ENCODE peak calls at places on chromosome 13, in four cellular contexts. One of them, this sample, is unnamed. For H3K9me3, the result is how much of the 10 kb centered on the place peaks cover.

GRCh38 chr13:96089749-96090239 is at the start of gene HS6ST3:
- DNase-seq in colonic mucosa: no peak
- DNase-seq in thoracic aorta: no peak
- DNase-seq in CD4-positive, CD25-positive, alpha-beta regulatory T cell: no peak
- DNase-seq in this sample: no peak

GRCh38 chr13:30824651-30825050 is 81.4 kb upstream of the MEDAG start:
- DNase-seq in colonic mucosa: no peak
- DNase-seq in CD4-positive, CD25-positive, alpha-beta regulatory T cell: no peak
- DNase-seq in thoracic aorta: no peak
- DNase-seq in this sample: no peak

GRCh38 chr13:60273971-60274370 is 110.2 kb upstream of the DIAPH3 start:
- DNase-seq in colonic mucosa: no peak
- DNase-seq in thoracic aorta: no peak
- DNase-seq in CD4-positive, CD25-positive, alpha-beta regulatory T cell: no peak
- DNase-seq in this sample: no peak

GRCh38 chr13:41405367-41405766 is 52.0 kb upstream of the RGCC start:
- DNase-seq in colonic mucosa: no peak
- DNase-seq in thoracic aorta: no peak
- DNase-seq in CD4-positive, CD25-positive, alpha-beta regulatory T cell: no peak
- DNase-seq in this sample: no peak

GRCh38 chr13:25872871-25873607 is 178.8 kb downstream of the SHISA2 start:
- DNase-seq in thoracic aorta: no peak
- DNase-seq in CD4-positive, CD25-positive, alpha-beta regulatory T cell: no peak
- DNase-seq in colonic mucosa: no peak
- DNase-seq in this sample: no peak

GRCh38 chr13:107960301-107960700 is 255.0 kb downstream of the LIG4 start:
- DNase-seq in CD4-positive, CD25-positive, alpha-beta regulatory T cell: no peak
- DNase-seq in colonic mucosa: no peak
- DNase-seq in thoracic aorta: no peak
- DNase-seq in this sample: no peak

GRCh38 chr13:91228940-91229339 is 118.5 kb upstream of the MIR17HG start:
- DNase-seq in thoracic aorta: no peak
- DNase-seq in colonic mucosa: no peak
- DNase-seq in CD4-positive, CD25-positive, alpha-beta regulatory T cell: no peak
- DNase-seq in this sample: no peak

GRCh38 chr13:110555601-110556223 is 5.8 kb downstream of the RAB20 start:
- DNase-seq in colonic mucosa: peak
- DNase-seq in CD4-positive, CD25-positive, alpha-beta regulatory T cell: no peak
- DNase-seq in thoracic aorta: no peak
- DNase-seq in this sample: no peak

GRCh38 chr13:21054313-21054712 is 7.1 kb downstream of the LATS2 start:
- DNase-seq in thoracic aorta: no peak
- DNase-seq in colonic mucosa: no peak
- DNase-seq in CD4-positive, CD25-positive, alpha-beta regulatory T cell: no peak
- DNase-seq in this sample: no peak

GRCh38 chr13:112207124-112207523 is 140.2 kb downstream of the SOX1 start:
- DNase-seq in thoracic aorta: no peak
- DNase-seq in CD4-positive, CD25-positive, alpha-beta regulatory T cell: no peak
- DNase-seq in colonic mucosa: no peak
- DNase-seq in this sample: no peak

GRCh38 chr13:112210401-112210800 is 143.5 kb downstream of the SOX1 start:
- DNase-seq in thoracic aorta: no peak
- DNase-seq in CD4-positive, CD25-positive, alpha-beta regulatory T cell: no peak
- DNase-seq in colonic mucosa: no peak
- DNase-seq in this sample: no peak

GRCh38 chr13:112209731-112210130 is 142.8 kb downstream of the SOX1 start:
- DNase-seq in colonic mucosa: no peak
- DNase-seq in CD4-positive, CD25-positive, alpha-beta regulatory T cell: no peak
- DNase-seq in thoracic aorta: no peak
- DNase-seq in this sample: no peak

GRCh38 chr13:112208656-112209055 is 141.7 kb downstream of the SOX1 start:
- DNase-seq in colonic mucosa: no peak
- DNase-seq in CD4-positive, CD25-positive, alpha-beta regulatory T cell: no peak
- DNase-seq in thoracic aorta: no peak
- DNase-seq in this sample: no peak

DNA sequence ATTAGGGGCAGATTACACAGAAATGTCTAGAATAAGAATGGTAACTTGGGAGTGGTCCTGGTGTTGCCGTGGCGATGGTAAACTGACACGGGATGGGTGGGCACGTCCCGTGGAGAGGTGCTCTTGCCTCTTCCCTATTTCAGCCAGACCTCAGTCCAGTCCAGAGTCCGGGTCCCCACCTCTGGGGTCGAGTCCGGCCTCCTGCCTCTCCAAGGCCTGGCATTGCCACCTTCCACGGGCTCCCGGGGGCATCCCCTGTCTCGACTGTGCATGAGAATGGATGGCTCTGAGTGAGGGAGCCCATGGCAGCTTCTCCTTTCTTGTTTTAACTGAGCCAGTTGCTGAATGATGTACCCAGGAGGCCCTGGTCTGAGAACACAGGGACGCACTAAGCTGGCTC is 142.3 kb downstream of the SOX1 start:
- DNase-seq in colonic mucosa: no peak
- DNase-seq in thoracic aorta: no peak
- DNase-seq in CD4-positive, CD25-positive, alpha-beta regulatory T cell: no peak
- DNase-seq in this sample: no peak
- H3K9me3 ChIP-seq in colonic mucosa: under half
- H3K9me3 ChIP-seq in thoracic aorta: under half
- H3K9me3 ChIP-seq in CD4-positive, CD25-positive, alpha-beta regulatory T cell: under half
- H3K9me3 ChIP-seq in this sample: under half

GRCh38 chr13:104431895-104432294 is 1365.7 kb upstream of the SLC10A2 start:
- DNase-seq in CD4-positive, CD25-positive, alpha-beta regulatory T cell: no peak
- DNase-seq in thoracic aorta: no peak
- DNase-seq in colonic mucosa: no peak
- DNase-seq in this sample: no peak
- H3K9me3 ChIP-seq in CD4-positive, CD25-positive, alpha-beta regulatory T cell: under half
- H3K9me3 ChIP-seq in thoracic aorta: under half
- H3K9me3 ChIP-seq in colonic mucosa: under half
- H3K9me3 ChIP-seq in this sample: under half

DNA sequence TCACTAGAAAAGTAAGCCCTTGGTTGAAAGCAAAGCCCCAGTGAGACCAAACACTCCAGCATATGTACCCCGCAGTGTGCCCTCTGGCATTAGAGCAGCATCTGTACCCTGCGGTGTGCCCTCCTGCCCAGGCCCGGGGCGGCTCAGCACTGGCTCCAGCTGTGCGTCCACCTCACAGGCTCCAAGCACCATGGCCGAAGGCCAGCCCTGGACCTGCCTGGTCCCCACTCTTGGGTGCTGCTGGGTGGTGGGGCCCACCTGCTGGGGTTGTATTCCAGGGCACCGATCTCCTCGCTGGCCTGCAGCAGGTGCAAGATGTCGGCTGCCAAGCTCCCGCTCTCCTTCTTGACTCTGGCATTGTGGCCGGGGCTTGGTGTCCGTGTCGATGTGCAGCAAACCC is 230.2 kb downstream of the TUBA3C start:
- DNase-seq in colonic mucosa: no peak
- DNase-seq in thoracic aorta: no peak
- DNase-seq in CD4-positive, CD25-positive, alpha-beta regulatory T cell: no peak
- DNase-seq in this sample: no peak
- H3K9me3 ChIP-seq in colonic mucosa: under half
- H3K9me3 ChIP-seq in thoracic aorta: under half
- H3K9me3 ChIP-seq in CD4-positive, CD25-positive, alpha-beta regulatory T cell: under half
- H3K9me3 ChIP-seq in this sample: under half

DNA sequence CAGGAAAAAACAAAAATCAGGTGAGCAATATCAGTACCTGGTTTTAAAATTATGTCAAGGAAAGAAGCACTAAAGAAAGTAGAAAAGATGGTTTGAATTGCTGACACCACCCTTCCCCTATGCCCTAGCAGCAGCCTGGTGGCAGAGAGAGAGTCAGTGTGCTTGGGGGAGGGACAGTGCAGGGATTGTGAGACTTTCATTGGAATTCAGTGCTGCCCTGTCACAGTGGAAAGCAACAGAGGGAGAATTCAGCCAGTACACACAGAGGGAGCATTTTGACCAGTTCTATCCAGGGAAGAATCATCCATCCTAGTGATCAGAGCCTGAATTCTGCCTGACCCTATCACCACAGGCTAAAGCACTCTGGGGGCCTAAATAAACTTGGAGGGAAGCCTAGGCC is 222.4 kb upstream of the PCDH17 start:
- DNase-seq in colonic mucosa: no peak
- DNase-seq in thoracic aorta: no peak
- DNase-seq in CD4-positive, CD25-positive, alpha-beta regulatory T cell: no peak
- DNase-seq in this sample: no peak
- H3K9me3 ChIP-seq in colonic mucosa: under half
- H3K9me3 ChIP-seq in thoracic aorta: under half
- H3K9me3 ChIP-seq in CD4-positive, CD25-positive, alpha-beta regulatory T cell: under half
- H3K9me3 ChIP-seq in this sample: under half

GRCh38 chr13:104510422-104510821 is 1444.2 kb upstream of the SLC10A2 start:
- DNase-seq in thoracic aorta: no peak
- DNase-seq in CD4-positive, CD25-positive, alpha-beta regulatory T cell: no peak
- DNase-seq in colonic mucosa: no peak
- DNase-seq in this sample: no peak
- H3K9me3 ChIP-seq in thoracic aorta: under half
- H3K9me3 ChIP-seq in CD4-positive, CD25-positive, alpha-beta regulatory T cell: under half
- H3K9me3 ChIP-seq in colonic mucosa: under half
- H3K9me3 ChIP-seq in this sample: under half

GRCh38 chr13:19085258-19085657 is 96.4 kb downstream of the TUBA3C start:
- DNase-seq in thoracic aorta: no peak
- DNase-seq in colonic mucosa: no peak
- DNase-seq in CD4-positive, CD25-positive, alpha-beta regulatory T cell: no peak
- DNase-seq in this sample: no peak

GRCh38 chr13:19085876-19086275 is 95.7 kb downstream of the TUBA3C start:
- DNase-seq in CD4-positive, CD25-positive, alpha-beta regulatory T cell: no peak
- DNase-seq in thoracic aorta: no peak
- DNase-seq in colonic mucosa: no peak
- DNase-seq in this sample: no peak

GRCh38 chr13:19089315-19089714 is 92.3 kb downstream of the TUBA3C start:
- DNase-seq in CD4-positive, CD25-positive, alpha-beta regulatory T cell: no peak
- DNase-seq in thoracic aorta: no peak
- DNase-seq in colonic mucosa: no peak
- DNase-seq in this sample: no peak

GRCh38 chr13:19090495-19090894 is 91.1 kb downstream of the TUBA3C start:
- DNase-seq in thoracic aorta: no peak
- DNase-seq in CD4-positive, CD25-positive, alpha-beta regulatory T cell: no peak
- DNase-seq in colonic mucosa: no peak
- DNase-seq in this sample: no peak

DNA sequence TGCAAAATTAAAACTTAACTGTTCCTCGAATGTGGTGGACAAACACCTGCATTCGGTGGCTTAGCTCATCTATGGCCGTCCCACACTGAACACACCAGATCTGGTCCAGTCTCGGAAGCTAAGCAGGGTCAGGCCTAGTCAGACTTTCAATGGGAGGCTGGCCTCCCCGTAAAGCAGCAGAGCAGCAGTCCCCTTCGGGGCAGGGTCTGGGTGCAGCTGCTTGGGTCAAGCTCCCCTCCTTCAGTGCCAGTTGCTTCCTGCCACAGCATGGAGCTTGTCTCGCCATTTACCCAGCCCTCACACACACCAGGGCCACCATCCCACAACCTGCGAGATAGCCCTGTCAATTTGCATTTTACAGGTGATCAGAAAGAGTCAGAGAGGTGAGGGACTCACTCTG is 93.2 kb downstream of the TUBA3C start:
- DNase-seq in CD4-positive, CD25-positive, alpha-beta regulatory T cell: no peak
- DNase-seq in colonic mucosa: no peak
- DNase-seq in thoracic aorta: no peak
- DNase-seq in this sample: no peak
- H3K9me3 ChIP-seq in CD4-positive, CD25-positive, alpha-beta regulatory T cell: under half
- H3K9me3 ChIP-seq in colonic mucosa: under half
- H3K9me3 ChIP-seq in thoracic aorta: under half
- H3K9me3 ChIP-seq in this sample: under half

DNA sequence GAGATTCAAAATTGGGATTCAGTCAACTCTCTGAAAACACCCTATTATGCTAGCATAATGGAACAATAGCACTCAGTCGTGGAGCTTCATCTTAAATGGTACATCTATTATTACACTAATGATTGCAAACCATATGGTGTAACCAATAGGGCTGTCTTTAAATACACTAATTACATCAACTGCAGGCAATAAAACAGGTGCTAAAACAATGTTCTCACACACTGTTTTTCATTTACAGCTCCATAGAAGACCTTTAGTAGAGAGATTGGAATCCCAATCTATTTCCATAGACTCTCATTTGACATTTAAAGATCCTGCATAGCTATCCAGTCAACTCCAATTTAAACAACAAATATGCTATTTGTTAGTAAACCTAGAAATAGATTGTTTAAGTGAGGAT is 1917.4 kb downstream of the OLFM4 start:
- DNase-seq in colonic mucosa: no peak
- DNase-seq in thoracic aorta: no peak
- DNase-seq in CD4-positive, CD25-positive, alpha-beta regulatory T cell: no peak
- DNase-seq in this sample: no peak
- H3K9me3 ChIP-seq in colonic mucosa: under half
- H3K9me3 ChIP-seq in thoracic aorta: under half
- H3K9me3 ChIP-seq in CD4-positive, CD25-positive, alpha-beta regulatory T cell: under half
- H3K9me3 ChIP-seq in this sample: under half

GRCh38 chr13:48070942-48071341 is 24.0 kb downstream of the MED4 start:
- DNase-seq in CD4-positive, CD25-positive, alpha-beta regulatory T cell: no peak
- DNase-seq in colonic mucosa: no peak
- DNase-seq in thoracic aorta: no peak
- DNase-seq in this sample: no peak

GRCh38 chr13:48069573-48069972 is 25.3 kb downstream of the MED4 start:
- DNase-seq in colonic mucosa: no peak
- DNase-seq in CD4-positive, CD25-positive, alpha-beta regulatory T cell: no peak
- DNase-seq in thoracic aorta: no peak
- DNase-seq in this sample: no peak

GRCh38 chr13:48068036-48068435 is 26.9 kb downstream of the MED4 start:
- DNase-seq in thoracic aorta: no peak
- DNase-seq in CD4-positive, CD25-positive, alpha-beta regulatory T cell: peak
- DNase-seq in colonic mucosa: no peak
- DNase-seq in this sample: no peak

GRCh38 chr13:48066310-48066989 is 28.5 kb downstream of the MED4 start:
- DNase-seq in thoracic aorta: no peak
- DNase-seq in CD4-positive, CD25-positive, alpha-beta regulatory T cell: peak
- DNase-seq in colonic mucosa: no peak
- DNase-seq in this sample: no peak

GRCh38 chr13:48068952-48069351 is 26.0 kb downstream of the MED4 start:
- DNase-seq in thoracic aorta: no peak
- DNase-seq in CD4-positive, CD25-positive, alpha-beta regulatory T cell: no peak
- DNase-seq in colonic mucosa: no peak
- DNase-seq in this sample: no peak
- H3K9me3 ChIP-seq in thoracic aorta: under half
- H3K9me3 ChIP-seq in CD4-positive, CD25-positive, alpha-beta regulatory T cell: under half
- H3K9me3 ChIP-seq in colonic mucosa: under half
- H3K9me3 ChIP-seq in this sample: under half

GRCh38 chr13:103539265-103539664 is 473.0 kb upstream of the SLC10A2 start:
- DNase-seq in colonic mucosa: no peak
- DNase-seq in thoracic aorta: no peak
- DNase-seq in CD4-positive, CD25-positive, alpha-beta regulatory T cell: no peak
- DNase-seq in this sample: no peak

GRCh38 chr13:103540394-103540793 is 474.2 kb upstream of the SLC10A2 start:
- DNase-seq in thoracic aorta: no peak
- DNase-seq in CD4-positive, CD25-positive, alpha-beta regulatory T cell: no peak
- DNase-seq in colonic mucosa: no peak
- DNase-seq in this sample: no peak

GRCh38 chr13:103542648-103543047 is 476.4 kb upstream of the SLC10A2 start:
- DNase-seq in thoracic aorta: no peak
- DNase-seq in CD4-positive, CD25-positive, alpha-beta regulatory T cell: no peak
- DNase-seq in colonic mucosa: no peak
- DNase-seq in this sample: no peak

GRCh38 chr13:103537616-103538015 is 471.4 kb upstream of the SLC10A2 start:
- DNase-seq in thoracic aorta: no peak
- DNase-seq in CD4-positive, CD25-positive, alpha-beta regulatory T cell: no peak
- DNase-seq in colonic mucosa: no peak
- DNase-seq in this sample: no peak

DNA sequence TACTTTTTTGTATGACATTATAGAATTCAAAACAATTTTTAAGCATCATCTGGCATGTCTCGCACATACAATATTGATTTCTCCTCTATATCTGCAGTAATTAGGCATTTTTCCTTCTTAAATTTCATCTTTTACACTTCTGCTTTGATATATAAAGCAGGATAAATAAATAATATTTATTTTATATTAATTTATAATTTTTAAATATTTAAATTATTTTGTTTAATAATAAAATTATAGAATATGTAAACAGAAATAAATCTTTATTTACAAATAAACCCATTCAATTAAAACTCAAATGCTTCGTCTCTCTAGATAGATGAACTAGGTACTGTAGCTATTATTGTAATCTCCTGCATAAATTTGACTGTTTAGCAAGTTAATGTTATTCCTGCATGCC is 473.5 kb upstream of the SLC10A2 start:
- DNase-seq in colonic mucosa: no peak
- DNase-seq in thoracic aorta: no peak
- DNase-seq in CD4-positive, CD25-positive, alpha-beta regulatory T cell: no peak
- DNase-seq in this sample: no peak
- H3K9me3 ChIP-seq in colonic mucosa: under half
- H3K9me3 ChIP-seq in thoracic aorta: under half
- H3K9me3 ChIP-seq in CD4-positive, CD25-positive, alpha-beta regulatory T cell: under half
- H3K9me3 ChIP-seq in this sample: under half

This sample was measured in T-helper 17 cell.